ENCODE peak calls at places on chromosomes 7 and 10, in five cellular contexts. V is mesenchymal stem cell, T is H1, Q is H9, B is trophoblast cell. S is an unnamed sample.

GRCh38 chr10:78706256-78706655 is 362.5 kb upstream of the ZMIZ1 start:
- DNase-seq in V (no peak), B (no peak), Q (no peak), T (no peak), S (no peak)

GRCh38 chr10:75367098-75367497 is 34.5 kb downstream of the ZNF503 start:
- DNase-seq in B (no peak), Q (no peak), T (no peak), V (no peak), S (no peak)

GRCh38 chr10:133326745-133327650 is 9.7 kb downstream of the CALY start:
- DNase-seq in B (no peak), V (no peak), T (no peak), Q (no peak), S (no peak)

GRCh38 chr7:34341331-34341730 is 316.7 kb upstream of the NPSR1 start:
- DNase-seq in B (no peak), V (no peak), Q (no peak), T (no peak), S (no peak)

GRCh38 chr10:76632158-76633051 is 1005.2 kb downstream of the KCNMA1 start:
- DNase-seq in V (no peak), Q (peak; percentile 68), T (peak; percentile 61), B (no peak), S (no peak)

GRCh38 chr7:126700807-126701604 is 551.7 kb downstream of the GRM8 start:
- DNase-seq in T (no peak), V (peak; percentile 98), B (peak; percentile 10), Q (peak; percentile 81), S (peak; percentile 21)

GRCh38 chr10:92387289-92387940 is 96.4 kb downstream of the MARCHF5 start:
- DNase-seq in T (peak; percentile 94), B (peak; percentile 18), Q (peak; percentile 96), V (peak; percentile 78), S (peak; percentile 88)

GRCh38 chr7:2049111-2049781 is 183.5 kb downstream of the MAD1L1 start:
- DNase-seq in B (no peak), T (no peak), V (no peak), Q (no peak), S (no peak)

GRCh38 chr10:114520453-114520852 is 116.2 kb upstream of the AFAP1L2 start:
- DNase-seq in B (peak; percentile 32), V (peak; percentile 95), T (no peak), Q (no peak), S (no peak)

GRCh38 chr10:67079126-67079525 is 153.3 kb downstream of the LRRTM3 start:
- DNase-seq in V (no peak), Q (no peak), T (no peak), B (no peak), S (no peak)

GRCh38 chr7:101386177-101386557 is 23.5 kb downstream of the COL26A1 start:
- DNase-seq in B (no peak), Q (no peak), T (no peak), V (no peak), S (no peak)

DNA sequence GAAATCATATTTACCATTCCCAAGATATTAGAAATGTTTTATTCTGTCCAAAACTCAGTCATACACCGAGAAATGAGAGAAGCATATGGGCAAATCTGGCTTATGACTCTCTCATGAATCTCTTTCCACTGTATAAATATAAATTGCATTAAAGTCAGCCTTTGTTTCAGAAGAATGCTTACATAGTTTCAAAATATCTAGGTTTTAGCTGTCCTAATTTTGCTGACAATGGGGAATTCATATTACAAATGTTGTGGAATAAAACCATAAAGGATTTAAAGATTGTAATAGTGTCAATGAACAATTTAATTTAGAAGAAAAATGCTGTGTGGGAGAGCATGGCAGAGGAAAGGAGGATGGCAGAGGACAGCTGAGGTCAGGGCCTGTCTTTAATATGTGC is 185.0 kb upstream of the THSD7A start:
- DNase-seq in B (no peak), Q (no peak), T (no peak), V (no peak), S (no peak)
- H2BK12ac ChIP-seq in B (no peak overlapping the region), Q (no peak overlapping the region), T (no peak overlapping the region), V (no peak overlapping the region), S (no peak overlapping the region)

GRCh38 chr7:123715198-123715597 is 33.6 kb downstream of the WASL start:
- DNase-seq in T (no peak), Q (no peak), V (no peak), B (no peak), S (no peak)
- H3K4me1 ChIP-seq in T (no peaks in the 10 kb centered on the region), Q (peaks cover 3% of the 10 kb centered on the region), V (peaks cover 4% of the 10 kb centered on the region), B (no peaks in the 10 kb centered on the region), S (peaks cover 2% of the 10 kb centered on the region)

GRCh38 chr10:99875473-99875872 is 93.0 kb downstream of the ABCC2 start:
- DNase-seq in Q (no peak), B (no peak), T (no peak), V (peak; percentile 68), S (no peak)
- H2BK120ac ChIP-seq in Q (no peak overlapping the region), B (no peak overlapping the region), T (no peak overlapping the region), V (no peak overlapping the region), S (no peak overlapping the region)

GRCh38 chr7:44964384-44964830 is 14.4 kb downstream of the MYO1G start:
- DNase-seq in V (peak; percentile 16), B (no peak), T (peak; percentile 55), Q (peak; percentile 56), S (no peak)
- H2BK12ac ChIP-seq in V (no peak overlapping the region), B (no peak overlapping the region), T (no peak overlapping the region), Q (no peak overlapping the region), S (no peak overlapping the region)

GRCh38 chr10:13238271-13239077 is 4.3 kb upstream of the UCMA start:
- DNase-seq in Q (no peak), B (peak; percentile 41), V (no peak), T (no peak), S (no peak)
- H3K4me1 ChIP-seq in Q (peaks cover 7% of the 10 kb centered on the region), B (no peaks in the 10 kb centered on the region), V (no peaks in the 10 kb centered on the region), T (peaks cover 9% of the 10 kb centered on the region), S (no peaks in the 10 kb centered on the region)

DNA sequence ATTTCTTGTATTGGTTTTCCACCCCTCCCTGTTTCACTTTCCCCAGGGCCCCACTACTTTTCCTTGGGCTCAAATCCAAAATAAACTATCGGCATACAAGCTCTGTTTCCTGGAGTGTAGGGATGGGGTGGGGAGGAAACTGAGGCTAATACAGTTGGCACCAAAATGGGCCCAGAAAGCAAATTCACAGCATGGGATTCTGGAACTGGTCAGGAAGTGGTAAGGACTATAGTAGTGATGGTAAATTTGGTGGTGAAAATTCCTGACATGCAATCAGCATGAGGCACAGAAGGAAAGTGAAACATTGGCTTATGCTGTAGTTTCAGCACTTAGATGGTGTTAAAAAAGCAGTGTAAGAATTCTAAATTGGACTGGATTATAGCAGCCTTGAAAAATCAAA is 8.7 kb upstream of the SAMD9L start:
- DNase-seq in T (no peak), Q (no peak), B (no peak), V (peak; percentile 6), S (no peak)
- H2BK120ac ChIP-seq in T (no peak overlapping the region), Q (no peak overlapping the region), B (no peak overlapping the region), V (no peak overlapping the region), S (no peak overlapping the region)